ENCODE peak calls at places on chromosomes 5 and 9, in five cellular contexts. One of them, this sample, is unnamed.

GRCh38 chr5:171755354-171755821 is 30.2 kb upstream of the SMIM23 start:
- DNase-seq in cardiac muscle cell: no peak
- DNase-seq in heart right ventricle: no peak
- DNase-seq in uterus: no peak
- DNase-seq in tibial artery: peak; percentile 62
- DNase-seq in this sample: no peak

GRCh38 chr5:159313197-159313596 is 17.1 kb downstream of the IL12B start:
- DNase-seq in cardiac muscle cell: no peak
- DNase-seq in heart right ventricle: no peak
- DNase-seq in uterus: no peak
- DNase-seq in tibial artery: no peak
- DNase-seq in this sample: no peak

GRCh38 chr5:14397717-14398116 is 183.9 kb upstream of the OTULINL start:
- DNase-seq in cardiac muscle cell: peak; percentile 88
- DNase-seq in heart right ventricle: no peak
- DNase-seq in uterus: peak; percentile 38
- DNase-seq in tibial artery: no peak
- DNase-seq in this sample: no peak

GRCh38 chr5:154771383-154771901 is 16.3 kb downstream of the LARP1 start:
- DNase-seq in cardiac muscle cell: peak; percentile 92
- DNase-seq in heart right ventricle: peak; percentile 33
- DNase-seq in uterus: no peak
- DNase-seq in tibial artery: no peak
- DNase-seq in this sample: no peak

GRCh38 chr9:23824241-23825142 is 1.5 kb downstream of the ELAVL2 start:
- DNase-seq in cardiac muscle cell: no peak
- DNase-seq in heart right ventricle: no peak
- DNase-seq in uterus: no peak
- DNase-seq in tibial artery: no peak
- DNase-seq in this sample: no peak

GRCh38 chr5:74251106-74252032 is 389.2 kb downstream of the ENC1 start:
- DNase-seq in cardiac muscle cell: peak; percentile 98
- DNase-seq in heart right ventricle: no peak
- DNase-seq in uterus: peak; percentile 90
- DNase-seq in tibial artery: peak; percentile 66
- DNase-seq in this sample: no peak

GRCh38 chr9:93659837-93660177 is 83.4 kb downstream of the PHF2 start:
- DNase-seq in cardiac muscle cell: no peak
- DNase-seq in heart right ventricle: peak; percentile 3
- DNase-seq in uterus: no peak
- DNase-seq in tibial artery: no peak
- DNase-seq in this sample: peak; percentile 5

GRCh38 chr5:152990771-152991170 is 499.7 kb upstream of the GRIA1 start:
- DNase-seq in cardiac muscle cell: no peak
- DNase-seq in heart right ventricle: no peak
- DNase-seq in uterus: no peak
- DNase-seq in tibial artery: no peak
- DNase-seq in this sample: no peak

GRCh38 chr9:130387905-130388304 is 56.9 kb upstream of the ASS1 start:
- DNase-seq in cardiac muscle cell: no peak
- DNase-seq in heart right ventricle: no peak
- DNase-seq in uterus: no peak
- DNase-seq in tibial artery: no peak
- DNase-seq in this sample: no peak

GRCh38 chr5:3325811-3326568 is 269.6 kb upstream of the IRX1 start:
- DNase-seq in cardiac muscle cell: no peak
- DNase-seq in heart right ventricle: no peak
- DNase-seq in uterus: no peak
- DNase-seq in tibial artery: no peak
- DNase-seq in this sample: no peak

GRCh38 chr9:136474021-136474640 is 8.7 kb downstream of the SEC16A start:
- DNase-seq in cardiac muscle cell: no peak
- DNase-seq in heart right ventricle: no peak
- DNase-seq in uterus: no peak
- DNase-seq in tibial artery: no peak
- DNase-seq in this sample: no peak
- H3K36me3 ChIP-seq in cardiac muscle cell: peaks cover 50% of the 10 kb centered on the region
- H3K36me3 ChIP-seq in heart right ventricle: peaks cover 76% of the 10 kb centered on the region
- H3K36me3 ChIP-seq in uterus: no peaks in the 10 kb centered on the region
- H3K36me3 ChIP-seq in tibial artery: peaks cover 89% of the 10 kb centered on the region
- H3K36me3 ChIP-seq in this sample: peaks cover 90% of the 10 kb centered on the region

DNA sequence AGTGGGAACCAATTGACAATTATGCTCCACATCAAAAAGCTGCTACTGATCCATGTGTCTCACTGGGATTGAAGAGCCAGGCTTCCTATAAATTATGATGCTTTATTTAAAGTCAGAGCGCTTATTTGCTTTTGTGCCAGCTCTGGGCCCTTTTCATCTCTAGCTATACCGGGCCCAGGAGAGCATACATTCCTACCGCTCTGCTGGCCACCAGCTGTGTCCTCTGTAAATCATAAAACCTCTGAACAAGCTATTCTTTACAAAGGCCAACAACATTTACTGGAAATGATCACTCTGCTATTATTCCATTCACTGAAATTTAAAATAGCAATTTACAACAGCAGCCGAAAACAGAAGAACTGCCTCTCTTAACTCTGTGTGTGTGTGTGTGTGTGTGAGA is 86.6 kb downstream of the ZNF608 start:
- DNase-seq in cardiac muscle cell: no peak
- DNase-seq in heart right ventricle: no peak
- DNase-seq in uterus: no peak
- DNase-seq in tibial artery: no peak
- DNase-seq in this sample: no peak
- H3K4me1 ChIP-seq in cardiac muscle cell: peaks cover 98% of the 10 kb centered on the region
- H3K4me1 ChIP-seq in heart right ventricle: peaks cover 80% of the 10 kb centered on the region
- H3K4me1 ChIP-seq in uterus: peaks cover 7% of the 10 kb centered on the region
- H3K4me1 ChIP-seq in tibial artery: peaks cover 28% of the 10 kb centered on the region
- H3K4me1 ChIP-seq in this sample: peaks cover 82% of the 10 kb centered on the region

GRCh38 chr5:176388341-176389113 is at the start of the genes HIGD2A and NOP16:
- DNase-seq in cardiac muscle cell: peak; percentile 99
- DNase-seq in heart right ventricle: peak; percentile 99
- DNase-seq in uterus: peak; percentile 100
- DNase-seq in tibial artery: peak; percentile 100
- DNase-seq in this sample: peak; percentile 100
- TF ChIP-seq CTCF in cardiac muscle cell: no peak
- TF ChIP-seq CTCF in heart right ventricle: no peak
- TF ChIP-seq CTCF in uterus: peak; percentile 22
- TF ChIP-seq CTCF in tibial artery: no peak
- TF ChIP-seq CTCF in this sample: peak; percentile 26

GRCh38 chr5:151557951-151558350 is 33.2 kb downstream of the FAT2 start:
- DNase-seq in cardiac muscle cell: no peak
- DNase-seq in heart right ventricle: no peak
- DNase-seq in uterus: no peak
- DNase-seq in tibial artery: no peak
- DNase-seq in this sample: no peak
- H3K36me3 ChIP-seq in cardiac muscle cell: no peaks in the 10 kb centered on the region
- H3K36me3 ChIP-seq in heart right ventricle: no peaks in the 10 kb centered on the region
- H3K36me3 ChIP-seq in uterus: no peaks in the 10 kb centered on the region
- H3K36me3 ChIP-seq in tibial artery: no peaks in the 10 kb centered on the region
- H3K36me3 ChIP-seq in this sample: no peaks in the 10 kb centered on the region

GRCh38 chr9:113617550-113617949 is 154.0 kb downstream of the RGS3 start:
- DNase-seq in cardiac muscle cell: no peak
- DNase-seq in heart right ventricle: no peak
- DNase-seq in uterus: no peak
- DNase-seq in tibial artery: no peak
- DNase-seq in this sample: no peak
- H3K4me1 ChIP-seq in cardiac muscle cell: peaks cover 26% of the 10 kb centered on the region
- H3K4me1 ChIP-seq in heart right ventricle: peaks cover 83% of the 10 kb centered on the region
- H3K4me1 ChIP-seq in uterus: peaks cover 20% of the 10 kb centered on the region
- H3K4me1 ChIP-seq in tibial artery: peaks cover 67% of the 10 kb centered on the region
- H3K4me1 ChIP-seq in this sample: peaks cover 88% of the 10 kb centered on the region

GRCh38 chr9:69809304-69809863 is 11.2 kb upstream of the CFAP95 start:
- DNase-seq in cardiac muscle cell: peak; percentile 37
- DNase-seq in heart right ventricle: no peak
- DNase-seq in uterus: no peak
- DNase-seq in tibial artery: no peak
- DNase-seq in this sample: no peak
- TF ChIP-seq CTCF in cardiac muscle cell: peak; percentile 37
- TF ChIP-seq CTCF in heart right ventricle: no peak
- TF ChIP-seq CTCF in uterus: no peak
- TF ChIP-seq CTCF in tibial artery: no peak
- TF ChIP-seq CTCF in this sample: no peak

DNA sequence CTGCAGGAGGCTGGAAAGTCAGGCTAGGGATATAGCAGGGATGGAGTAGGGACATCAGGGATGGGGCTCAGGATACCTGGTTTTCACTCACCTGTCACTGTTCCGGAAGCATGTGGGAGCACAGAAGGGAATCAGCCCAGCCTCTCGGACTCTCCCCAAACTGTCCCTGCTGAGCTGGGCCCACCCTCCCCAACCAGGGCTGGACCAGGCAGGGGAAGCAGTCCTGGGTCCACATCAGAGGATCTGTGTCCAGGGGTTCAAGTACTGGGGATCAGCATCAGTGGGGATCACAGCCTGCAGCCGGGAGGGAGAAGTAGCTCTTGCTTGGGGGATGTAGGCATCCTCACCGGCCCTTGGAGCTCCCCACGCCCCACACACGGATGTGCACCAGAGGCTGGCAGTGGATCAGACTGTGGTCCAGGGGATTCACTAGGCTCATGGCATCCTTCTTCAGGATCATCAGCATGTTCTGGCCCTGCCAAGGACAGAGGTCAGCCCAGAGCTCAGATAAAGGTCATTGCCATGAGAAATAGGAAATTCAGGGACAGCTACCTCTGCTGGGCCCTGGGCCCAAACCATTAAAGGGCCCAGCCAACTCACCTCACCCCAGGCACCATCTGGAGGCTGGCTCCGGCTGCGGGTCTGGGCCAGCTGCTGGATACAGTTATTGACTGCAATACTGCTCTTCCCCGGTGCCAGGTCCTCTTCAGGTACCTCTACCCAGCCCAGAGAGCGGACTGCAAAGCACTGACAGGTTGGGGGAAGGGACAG is 2.5 kb downstream of the APBB3 start:
- DNase-seq in cardiac muscle cell: no peak
- DNase-seq in heart right ventricle: no peak
- DNase-seq in uterus: no peak
- DNase-seq in tibial artery: no peak
- DNase-seq in this sample: no peak
- H3K36me3 ChIP-seq in cardiac muscle cell: peaks cover 4% of the 10 kb centered on the region
- H3K36me3 ChIP-seq in heart right ventricle: peaks cover 4% of the 10 kb centered on the region
- H3K36me3 ChIP-seq in uterus: no peaks in the 10 kb centered on the region
- H3K36me3 ChIP-seq in tibial artery: peaks cover 19% of the 10 kb centered on the region
- H3K36me3 ChIP-seq in this sample: peaks cover 27% of the 10 kb centered on the region

DNA sequence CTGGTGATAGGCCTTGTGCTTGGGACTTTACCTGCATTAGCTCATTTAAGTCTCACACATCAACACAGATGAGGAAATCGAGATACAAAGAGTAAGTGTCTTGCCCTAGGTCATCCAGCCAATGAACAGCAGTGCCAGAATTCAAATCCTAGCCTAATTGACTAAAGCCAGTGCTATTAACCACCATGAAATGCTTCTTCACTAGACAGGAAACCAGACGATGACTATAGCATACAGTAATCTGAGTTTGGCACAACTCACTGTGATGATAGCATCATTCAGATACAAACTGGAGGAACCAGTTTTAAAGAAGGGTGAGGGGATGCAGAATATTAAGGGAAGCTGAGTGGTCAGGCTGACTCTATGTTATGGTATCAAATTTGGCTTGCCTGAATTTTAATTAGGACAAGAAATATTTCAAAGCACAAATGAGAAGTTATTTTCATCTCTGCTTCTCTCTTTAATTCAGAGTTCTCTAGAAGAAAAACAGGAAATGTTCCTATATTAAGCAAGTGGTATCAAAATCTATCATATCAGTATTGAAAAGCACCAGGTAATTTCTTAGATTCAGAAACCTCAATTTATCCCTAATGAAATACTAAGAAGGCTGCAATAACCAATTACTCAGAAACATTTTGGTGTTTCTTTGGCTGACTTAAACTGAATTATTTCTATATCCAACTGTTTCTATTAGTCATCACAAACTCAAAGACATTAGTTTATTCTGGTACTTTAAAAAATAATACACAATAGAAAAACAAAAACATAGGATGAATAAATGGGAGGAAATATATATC is 147.0 kb upstream of the RASA1 start:
- DNase-seq in cardiac muscle cell: peak; percentile 76
- DNase-seq in heart right ventricle: no peak
- DNase-seq in uterus: no peak
- DNase-seq in tibial artery: no peak
- DNase-seq in this sample: no peak
- H3K4me1 ChIP-seq in cardiac muscle cell: no peaks in the 10 kb centered on the region
- H3K4me1 ChIP-seq in heart right ventricle: peaks cover 37% of the 10 kb centered on the region
- H3K4me1 ChIP-seq in uterus: no peaks in the 10 kb centered on the region
- H3K4me1 ChIP-seq in tibial artery: peaks cover 23% of the 10 kb centered on the region
- H3K4me1 ChIP-seq in this sample: no peaks in the 10 kb centered on the region

DNA sequence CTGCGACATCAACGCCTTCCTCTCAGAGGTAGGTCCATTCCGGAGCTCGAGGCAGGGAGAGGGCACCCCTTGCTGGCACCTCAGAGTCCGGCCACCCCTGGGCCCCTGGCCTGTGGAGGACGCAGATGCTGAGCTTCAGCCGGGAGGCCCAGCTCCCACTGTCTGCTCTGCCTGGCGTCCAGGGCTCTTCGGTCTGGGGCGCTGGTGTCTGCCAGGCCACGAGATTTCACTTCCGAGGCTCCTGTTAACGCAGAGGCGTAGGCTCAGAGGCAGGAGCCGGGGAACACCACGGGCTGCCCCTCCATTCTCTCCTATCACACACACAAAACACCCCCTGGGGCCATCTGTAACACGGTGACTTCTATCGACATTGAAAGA is 8.3 kb upstream of the SLC6A18 start:
- DNase-seq in cardiac muscle cell: no peak
- DNase-seq in heart right ventricle: peak; percentile 9
- DNase-seq in uterus: no peak
- DNase-seq in tibial artery: no peak
- DNase-seq in this sample: no peak
- TF ChIP-seq CTCF in cardiac muscle cell: no peak
- TF ChIP-seq CTCF in heart right ventricle: no peak
- TF ChIP-seq CTCF in uterus: no peak
- TF ChIP-seq CTCF in tibial artery: no peak
- TF ChIP-seq CTCF in this sample: no peak